ENCODE peak calls at places on chromosomes 5 and 9, in four cellular contexts. V is HCT116, D is GM12878, W is K562. K is an unnamed sample.

GRCh38 chr9:92968081-92968480 is 20.8 kb downstream of the FGD3 start:
- DNase-seq in V (no peak), D (no peak), W (no peak), K (no peak)

GRCh38 chr5:122263352-122264030 is 48.5 kb upstream of the SNCAIP start:
- DNase-seq in V (no peak), D (no peak), W (no peak), K (no peak)

GRCh38 chr9:21708846-21709245 is 93.6 kb upstream of the MTAP start:
- DNase-seq in V (no peak), D (no peak), W (no peak), K (no peak)

GRCh38 chr5:71778678-71779276 is 59.7 kb downstream of the CARTPT start:
- DNase-seq in V (peak; percentile 45), D (no peak), W (no peak), K (peak; percentile 18)

GRCh38 chr5:10354048-10354872 is 765 bp downstream of the MARCHF6 start:
- DNase-seq in V (no peak), D (no peak), W (peak; percentile 78), K (no peak)

GRCh38 chr5:115243412-115243811 is 19.3 kb downstream of the PGGT1B start:
- DNase-seq in V (no peak), D (no peak), W (no peak), K (no peak)

GRCh38 chr5:146588806-146589355 is 72.9 kb upstream of the GPR151 start:
- DNase-seq in V (no peak), D (no peak), W (no peak), K (no peak)

GRCh38 chr5:73896117-73896516 is 270.1 kb downstream of the ARHGEF28 start:
- DNase-seq in V (no peak), D (no peak), W (no peak), K (no peak)

GRCh38 chr5:63960646-63961045 is 1.6 kb downstream of the HTR1A start:
- DNase-seq in V (no peak), D (no peak), W (no peak), K (no peak)

GRCh38 chr9:83015897-83016296 is 47.0 kb downstream of the RASEF start:
- DNase-seq in V (no peak), D (no peak), W (no peak), K (no peak)

GRCh38 chr9:136762915-136763648 is 1.2 kb downstream of the LCN15 start:
- DNase-seq in V (peak; percentile 46), D (no peak), W (peak; percentile 97), K (peak; percentile 95)

GRCh38 chr5:131939690-131940345 is 5.6 kb downstream of the MEIKIN start:
- DNase-seq in V (no peak), D (no peak), W (no peak), K (no peak)

GRCh38 chr9:88661759-88662158 is 126.8 kb downstream of the NXNL2 start:
- DNase-seq in V (no peak), D (no peak), W (no peak), K (no peak)

GRCh38 chr5:43432486-43433365 is 20.5 kb upstream of the CCL28 start:
- DNase-seq in V (peak; percentile 31), D (no peak), W (no peak), K (no peak)

GRCh38 chr9:68728731-68729130 is 23.7 kb downstream of the PIP5K1B start:
- DNase-seq in V (no peak), D (no peak), W (no peak), K (no peak)

GRCh38 chr5:147036691-147037245 is 158.2 kb upstream of the PPP2R2B start:
- DNase-seq in V (no peak), D (no peak), W (no peak), K (no peak)

GRCh38 chr9:132602207-132602606 is 19.8 kb downstream of the BARHL1 start:
- DNase-seq in V (no peak), D (no peak), W (no peak), K (no peak)

GRCh38 chr5:88708682-88709398 is 174.1 kb downstream of the MEF2C start:
- DNase-seq in V (no peak), D (no peak), W (no peak), K (no peak)

GRCh38 chr5:14871084-14871572 is 450 bp downstream of the ANKH start:
- DNase-seq in V (no peak), D (no peak), W (no peak), K (no peak)

GRCh38 chr5:120258123-120258522 is 206.0 kb upstream of the PRR16 start:
- DNase-seq in V (no peak), D (no peak), W (no peak), K (no peak)

GRCh38 chr5:139631520-139632165 is 16.5 kb upstream of the CXXC5 start:
- DNase-seq in V (no peak), D (no peak), W (no peak), K (no peak)

GRCh38 chr5:137642091-137642490 is 93.8 kb downstream of the KLHL3 start:
- DNase-seq in V (no peak), D (no peak), W (no peak), K (no peak)

GRCh38 chr9:34405719-34406118 is 29.0 kb upstream of the MYORG start:
- DNase-seq in V (no peak), D (no peak), W (no peak), K (no peak)

GRCh38 chr9:4549751-4550295 is 59.6 kb downstream of the SLC1A1 start:
- DNase-seq in V (no peak), D (no peak), W (no peak), K (no peak)

GRCh38 chr5:113122053-113122452 is 145.5 kb downstream of the DCP2 start:
- DNase-seq in V (no peak), D (no peak), W (no peak), K (no peak)

GRCh38 chr9:132878695-132879064 is at the start of gene SPACA9:
- DNase-seq in V (peak; percentile 10), D (no peak), W (peak; percentile 90), K (no peak)

GRCh38 chr9:70110194-70111041 is 66.8 kb downstream of the MAMDC2 start:
- DNase-seq in V (no peak), D (no peak), W (no peak), K (no peak)

GRCh38 chr5:14946813-14947640 is 75.4 kb upstream of the ANKH start:
- DNase-seq in V (peak; percentile 37), D (peak; percentile 15), W (no peak), K (peak; percentile 16)

GRCh38 chr5:138601444-138601843 is 26.2 kb upstream of the HSPA9 start:
- DNase-seq in V (no peak), D (no peak), W (no peak), K (no peak)

GRCh38 chr5:135242021-135242480 is 157.0 kb downstream of the MACROH2A1 start:
- DNase-seq in V (no peak), D (no peak), W (no peak), K (no peak)

GRCh38 chr9:18238752-18239151 is 235.2 kb upstream of the ADAMTSL1 start:
- DNase-seq in V (no peak), D (no peak), W (no peak), K (no peak)

GRCh38 chr5:67240846-67241245 is 44.2 kb upstream of the CD180 start:
- DNase-seq in V (no peak), D (no peak), W (no peak), K (no peak)

GRCh38 chr5:177403194-177403825 is 2.8 kb upstream of the PFN3 start:
- DNase-seq in V (no peak), D (no peak), W (no peak), K (no peak)

GRCh38 chr9:115444941-115445340 is 327.0 kb upstream of the TNC start:
- DNase-seq in V (no peak), D (no peak), W (no peak), K (no peak)

GRCh38 chr9:129759804-129760502 is 7.1 kb upstream of the PTGES start:
- DNase-seq in V (no peak), D (no peak), W (no peak), K (no peak)

GRCh38 chr9:127022913-127023665 is 99.3 kb downstream of the ANGPTL2 start:
- DNase-seq in V (no peak), D (no peak), W (no peak), K (no peak)

GRCh38 chr9:12774861-12775367 is at the start of gene LURAP1L:
- DNase-seq in V (peak; percentile 70), D (no peak), W (no peak), K (peak; percentile 47)

GRCh38 chr5:5340206-5340729 is 82.2 kb upstream of the ICE1 start:
- DNase-seq in V (peak; percentile 80), D (no peak), W (peak; percentile 61), K (peak; percentile 65)

GRCh38 chr5:180563994-180564393 is 27.3 kb downstream of the SCGB3A1 start:
- DNase-seq in V (no peak), D (peak; percentile 12), W (no peak), K (no peak)

GRCh38 chr5:82356808-82357671 is 78.9 kb upstream of the RPS23 start:
- DNase-seq in V (peak; percentile 98), D (peak; percentile 40), W (peak; percentile 75), K (no peak)

GRCh38 chr5:174724484-174725260 is at the start of gene MSX2:
- DNase-seq in V (peak; percentile 80), D (no peak), W (peak; percentile 70), K (peak; percentile 80)
- TF ChIP-seq ZNF274 in V (no peak), D (no peak), W (no peak), K (no peak)

DNA sequence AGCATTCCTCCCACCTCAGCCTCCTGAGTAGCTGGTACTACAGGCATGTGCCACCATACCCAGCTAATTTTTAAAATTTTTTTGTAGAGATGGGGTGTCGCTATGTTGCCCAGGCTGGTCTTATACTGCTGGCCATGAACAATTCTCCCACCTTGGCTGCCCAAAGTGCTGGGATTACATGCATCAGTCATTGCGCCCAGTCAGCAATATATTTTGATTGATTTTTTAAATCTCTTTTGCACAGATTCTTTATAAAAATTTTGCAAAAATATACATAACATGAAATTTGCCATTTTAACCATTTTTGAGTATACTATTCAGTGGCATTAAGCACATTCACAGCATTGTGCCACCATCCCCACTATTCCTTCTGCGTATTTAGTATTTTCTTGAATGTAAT is 94.0 kb downstream of the INVS start:
- DNase-seq in V (no peak), D (no peak), W (no peak), K (no peak)
- H3K9me3 ChIP-seq in V (no peaks in the 10 kb centered on the region), D (peaks cover 4% of the 10 kb centered on the region), W (no peaks in the 10 kb centered on the region), K (peaks cover 28% of the 10 kb centered on the region)

DNA sequence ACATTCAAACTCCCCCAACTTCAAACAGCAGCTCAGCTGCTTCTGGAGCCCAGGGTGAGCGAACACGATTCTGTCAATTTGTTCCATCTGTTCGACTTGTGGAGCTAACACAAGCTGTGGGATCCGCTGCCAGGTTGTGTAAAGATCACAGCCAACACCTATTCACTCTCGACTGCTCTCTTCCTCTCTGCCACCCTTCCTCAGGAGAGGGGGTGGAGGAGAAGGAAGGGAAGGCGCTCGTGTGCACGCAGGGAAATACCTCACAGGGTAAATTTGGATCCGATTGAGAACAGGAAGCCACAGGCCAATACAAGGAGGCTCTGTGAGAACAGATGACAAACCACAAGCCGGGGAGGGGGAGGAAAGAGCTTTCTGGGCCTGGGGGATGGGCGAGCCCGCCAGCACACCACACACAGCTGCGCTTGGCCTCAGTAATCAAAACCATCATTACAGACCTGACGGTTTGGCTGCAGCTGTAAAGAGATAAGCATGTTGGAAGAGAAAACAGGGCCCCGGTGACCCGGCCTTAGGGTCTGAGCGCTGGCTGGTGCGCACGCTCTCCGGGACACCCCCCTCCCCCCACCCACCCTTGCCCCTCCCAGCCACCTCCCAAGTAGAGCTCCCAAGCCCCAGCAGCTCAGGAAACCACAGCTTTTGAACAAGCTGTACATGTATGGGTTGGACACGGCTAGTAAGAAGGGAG is 54.2 kb downstream of the PTCH1 start:
- DNase-seq in V (no peak), D (peak; percentile 94), W (peak; percentile 85), K (no peak)
- H3K4me1 ChIP-seq in V (no peaks in the 10 kb centered on the region), D (peaks cover 31% of the 10 kb centered on the region), W (peaks cover 28% of the 10 kb centered on the region), K (peaks cover 10% of the 10 kb centered on the region)

GRCh38 chr5:169609716-169610115 is 26.1 kb downstream of the SPDL1 start:
- DNase-seq in V (no peak), D (no peak), W (no peak), K (no peak)
- TF ChIP-seq ZNF274 in V (no peak), D (no peak), W (no peak), K (no peak)

GRCh38 chr9:135137398-135137832 is 49.9 kb downstream of the OLFM1 start:
- DNase-seq in V (no peak), D (no peak), W (peak; percentile 11), K (peak; percentile 60)
- H3K9me3 ChIP-seq in V (no peaks in the 10 kb centered on the region), D (no peaks in the 10 kb centered on the region), W (no peaks in the 10 kb centered on the region), K (peaks cover 36% of the 10 kb centered on the region)

K was measured in NT2/D1.